ENCODE peak calls at places on chromosomes 1 and 21, in six cellular contexts. One of them, this sample, is unnamed. For H3K4me1, the result is how much of the 10 kb centered on the place peaks cover.

GRCh38 chr1:161721738-161722343 is 497 bp downstream of the FCRLB start:
- DNase-seq in left ventricle myocardium inferior: no peak
- DNase-seq in mesendoderm: no peak
- DNase-seq in uterus: no peak
- DNase-seq in IMR-90: peak
- DNase-seq in RWPE2: no peak
- DNase-seq in this sample: no peak

GRCh38 chr1:15771836-15772516 is 13.4 kb downstream of the FBLIM1 start:
- DNase-seq in mesendoderm: no peak
- DNase-seq in RWPE2: no peak
- DNase-seq in left ventricle myocardium inferior: no peak
- DNase-seq in uterus: no peak
- DNase-seq in IMR-90: peak
- DNase-seq in this sample: no peak

GRCh38 chr1:172663726-172664125 is 4.8 kb downstream of the FASLG start:
- DNase-seq in uterus: no peak
- DNase-seq in left ventricle myocardium inferior: no peak
- DNase-seq in mesendoderm: no peak
- DNase-seq in RWPE2: no peak
- DNase-seq in IMR-90: no peak
- DNase-seq in this sample: no peak

GRCh38 chr1:177278626-177279390 is 108.0 kb downstream of the BRINP2 start:
- DNase-seq in uterus: no peak
- DNase-seq in IMR-90: peak
- DNase-seq in left ventricle myocardium inferior: no peak
- DNase-seq in RWPE2: no peak
- DNase-seq in mesendoderm: peak
- DNase-seq in this sample: no peak

GRCh38 chr1:42765271-42765670 is 1.6 kb downstream of the P3H1 start:
- DNase-seq in IMR-90: no peak
- DNase-seq in left ventricle myocardium inferior: no peak
- DNase-seq in RWPE2: no peak
- DNase-seq in mesendoderm: no peak
- DNase-seq in uterus: no peak
- DNase-seq in this sample: no peak

GRCh38 chr1:174971466-174971865 is 28.3 kb upstream of the CACYBP start:
- DNase-seq in RWPE2: no peak
- DNase-seq in mesendoderm: peak
- DNase-seq in left ventricle myocardium inferior: no peak
- DNase-seq in uterus: no peak
- DNase-seq in IMR-90: no peak
- DNase-seq in this sample: no peak

GRCh38 chr1:97366986-97367385 is 553.8 kb downstream of the DPYD start:
- DNase-seq in left ventricle myocardium inferior: no peak
- DNase-seq in mesendoderm: no peak
- DNase-seq in IMR-90: no peak
- DNase-seq in uterus: no peak
- DNase-seq in RWPE2: no peak
- DNase-seq in this sample: no peak

GRCh38 chr1:167685844-167686243 is 35.9 kb upstream of the MPZL1 start:
- DNase-seq in RWPE2: no peak
- DNase-seq in IMR-90: no peak
- DNase-seq in left ventricle myocardium inferior: no peak
- DNase-seq in uterus: no peak
- DNase-seq in mesendoderm: no peak
- DNase-seq in this sample: no peak

GRCh38 chr21:35016517-35017188 is 32.4 kb downstream of the RUNX1 start:
- DNase-seq in IMR-90: no peak
- DNase-seq in uterus: no peak
- DNase-seq in RWPE2: no peak
- DNase-seq in left ventricle myocardium inferior: no peak
- DNase-seq in mesendoderm: no peak
- DNase-seq in this sample: no peak

GRCh38 chr1:45493116-45493697 is 2.2 kb upstream of the TESK2 start:
- DNase-seq in uterus: peak
- DNase-seq in mesendoderm: peak
- DNase-seq in left ventricle myocardium inferior: no peak
- DNase-seq in RWPE2: no peak
- DNase-seq in IMR-90: peak
- DNase-seq in this sample: peak

GRCh38 chr1:178407662-178408061 is 89.1 kb downstream of the CLEC20A start:
- DNase-seq in left ventricle myocardium inferior: no peak
- DNase-seq in mesendoderm: peak
- DNase-seq in IMR-90: no peak
- DNase-seq in RWPE2: no peak
- DNase-seq in uterus: no peak
- DNase-seq in this sample: no peak

GRCh38 chr1:21634481-21635137 is 34.5 kb downstream of the RAP1GAP start:
- DNase-seq in left ventricle myocardium inferior: no peak
- DNase-seq in IMR-90: no peak
- DNase-seq in uterus: no peak
- DNase-seq in mesendoderm: no peak
- DNase-seq in RWPE2: no peak
- DNase-seq in this sample: peak

GRCh38 chr1:112743174-112744018 is 28.3 kb upstream of the PPM1J start:
- DNase-seq in RWPE2: peak
- DNase-seq in left ventricle myocardium inferior: no peak
- DNase-seq in uterus: no peak
- DNase-seq in IMR-90: peak
- DNase-seq in mesendoderm: peak
- DNase-seq in this sample: no peak

GRCh38 chr1:154595621-154596020 is 12.4 kb downstream of the ADAR start:
- DNase-seq in IMR-90: peak
- DNase-seq in mesendoderm: no peak
- DNase-seq in RWPE2: no peak
- DNase-seq in left ventricle myocardium inferior: no peak
- DNase-seq in uterus: no peak
- DNase-seq in this sample: no peak

GRCh38 chr1:196897158-196897828 is 9.4 kb downstream of the CFHR4 start:
- DNase-seq in left ventricle myocardium inferior: no peak
- DNase-seq in mesendoderm: peak
- DNase-seq in uterus: no peak
- DNase-seq in RWPE2: no peak
- DNase-seq in IMR-90: no peak
- DNase-seq in this sample: no peak

GRCh38 chr1:21271550-21271949 is 18.7 kb downstream of the ECE1 start:
- DNase-seq in IMR-90: no peak
- DNase-seq in left ventricle myocardium inferior: no peak
- DNase-seq in mesendoderm: no peak
- DNase-seq in uterus: no peak
- DNase-seq in RWPE2: no peak
- DNase-seq in this sample: peak

GRCh38 chr1:229984310-229984991 is 82.6 kb upstream of the GALNT2 start:
- DNase-seq in uterus: no peak
- DNase-seq in IMR-90: no peak
- DNase-seq in mesendoderm: no peak
- DNase-seq in left ventricle myocardium inferior: no peak
- DNase-seq in RWPE2: no peak
- DNase-seq in this sample: no peak

GRCh38 chr1:65820983-65821382 is 28.3 kb downstream of the PDE4B start:
- DNase-seq in left ventricle myocardium inferior: no peak
- DNase-seq in uterus: no peak
- DNase-seq in RWPE2: no peak
- DNase-seq in IMR-90: peak
- DNase-seq in mesendoderm: peak
- DNase-seq in this sample: no peak

GRCh38 chr1:44531785-44532566 is 126.9 kb downstream of the RNF220 start:
- DNase-seq in IMR-90: peak
- DNase-seq in left ventricle myocardium inferior: no peak
- DNase-seq in RWPE2: no peak
- DNase-seq in uterus: no peak
- DNase-seq in mesendoderm: peak
- DNase-seq in this sample: peak

GRCh38 chr1:226608699-226609505 is 60.3 kb downstream of the STUM start:
- DNase-seq in mesendoderm: peak
- DNase-seq in uterus: peak
- DNase-seq in RWPE2: no peak
- DNase-seq in IMR-90: peak
- DNase-seq in left ventricle myocardium inferior: peak
- DNase-seq in this sample: peak

GRCh38 chr1:45230537-45230936 is 24.1 kb upstream of the ZSWIM5 start:
- DNase-seq in mesendoderm: peak
- DNase-seq in uterus: no peak
- DNase-seq in left ventricle myocardium inferior: no peak
- DNase-seq in IMR-90: no peak
- DNase-seq in RWPE2: no peak
- DNase-seq in this sample: peak

GRCh38 chr1:159883134-159883533 is 16.8 kb downstream of the CFAP45 start:
- DNase-seq in uterus: no peak
- DNase-seq in mesendoderm: no peak
- DNase-seq in IMR-90: no peak
- DNase-seq in RWPE2: no peak
- DNase-seq in left ventricle myocardium inferior: no peak
- DNase-seq in this sample: no peak

GRCh38 chr1:231518485-231519035 is 9.9 kb upstream of the TSNAX start:
- DNase-seq in mesendoderm: no peak
- DNase-seq in IMR-90: no peak
- DNase-seq in RWPE2: no peak
- DNase-seq in left ventricle myocardium inferior: no peak
- DNase-seq in uterus: no peak
- DNase-seq in this sample: no peak
- H3K27ac ChIP-seq in mesendoderm: no peak
- H3K27ac ChIP-seq in IMR-90: no peak
- H3K27ac ChIP-seq in RWPE2: no peak
- H3K27ac ChIP-seq in left ventricle myocardium inferior: no peak
- H3K27ac ChIP-seq in uterus: no peak
- H3K27ac ChIP-seq in this sample: no peak

GRCh38 chr1:61973100-61973837 is 221.4 kb upstream of the L1TD1 start:
- DNase-seq in uterus: no peak
- DNase-seq in IMR-90: no peak
- DNase-seq in left ventricle myocardium inferior: no peak
- DNase-seq in mesendoderm: no peak
- DNase-seq in RWPE2: no peak
- DNase-seq in this sample: no peak

GRCh38 chr1:61968869-61969268 is 225.8 kb upstream of the L1TD1 start:
- DNase-seq in left ventricle myocardium inferior: no peak
- DNase-seq in uterus: no peak
- DNase-seq in mesendoderm: no peak
- DNase-seq in IMR-90: no peak
- DNase-seq in RWPE2: no peak
- DNase-seq in this sample: no peak

GRCh38 chr1:61962631-61963030 is 220.4 kb downstream of the PATJ start:
- DNase-seq in uterus: no peak
- DNase-seq in IMR-90: no peak
- DNase-seq in mesendoderm: no peak
- DNase-seq in RWPE2: no peak
- DNase-seq in left ventricle myocardium inferior: no peak
- DNase-seq in this sample: no peak

DNA sequence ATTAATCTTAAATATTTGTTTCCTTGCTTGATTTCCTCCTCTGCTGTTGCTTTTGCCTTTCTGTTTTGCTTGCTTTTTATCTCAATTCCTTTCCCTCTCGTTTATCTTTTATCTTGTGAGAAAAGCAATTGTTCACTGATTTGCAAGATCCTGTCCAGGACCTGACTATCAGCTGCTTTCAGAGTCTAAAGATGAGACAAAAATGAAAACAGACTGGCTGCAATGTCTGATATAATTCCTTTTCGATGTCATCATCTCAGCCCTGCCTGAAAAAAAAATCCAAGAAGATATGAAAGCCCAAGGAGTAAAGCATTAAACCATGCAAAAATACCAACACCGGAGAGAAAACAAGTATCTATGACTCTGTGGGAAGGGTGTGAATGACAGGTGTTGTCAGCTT is 225.5 kb downstream of the PATJ start:
- DNase-seq in uterus: no peak
- DNase-seq in mesendoderm: peak
- DNase-seq in left ventricle myocardium inferior: no peak
- DNase-seq in RWPE2: no peak
- DNase-seq in IMR-90: peak
- DNase-seq in this sample: no peak
- H3K4me3 ChIP-seq in uterus: no peak
- H3K4me3 ChIP-seq in mesendoderm: no peak
- H3K4me3 ChIP-seq in left ventricle myocardium inferior: no peak
- H3K4me3 ChIP-seq in RWPE2: no peak
- H3K4me3 ChIP-seq in IMR-90: no peak
- H3K4me3 ChIP-seq in this sample: no peak

DNA sequence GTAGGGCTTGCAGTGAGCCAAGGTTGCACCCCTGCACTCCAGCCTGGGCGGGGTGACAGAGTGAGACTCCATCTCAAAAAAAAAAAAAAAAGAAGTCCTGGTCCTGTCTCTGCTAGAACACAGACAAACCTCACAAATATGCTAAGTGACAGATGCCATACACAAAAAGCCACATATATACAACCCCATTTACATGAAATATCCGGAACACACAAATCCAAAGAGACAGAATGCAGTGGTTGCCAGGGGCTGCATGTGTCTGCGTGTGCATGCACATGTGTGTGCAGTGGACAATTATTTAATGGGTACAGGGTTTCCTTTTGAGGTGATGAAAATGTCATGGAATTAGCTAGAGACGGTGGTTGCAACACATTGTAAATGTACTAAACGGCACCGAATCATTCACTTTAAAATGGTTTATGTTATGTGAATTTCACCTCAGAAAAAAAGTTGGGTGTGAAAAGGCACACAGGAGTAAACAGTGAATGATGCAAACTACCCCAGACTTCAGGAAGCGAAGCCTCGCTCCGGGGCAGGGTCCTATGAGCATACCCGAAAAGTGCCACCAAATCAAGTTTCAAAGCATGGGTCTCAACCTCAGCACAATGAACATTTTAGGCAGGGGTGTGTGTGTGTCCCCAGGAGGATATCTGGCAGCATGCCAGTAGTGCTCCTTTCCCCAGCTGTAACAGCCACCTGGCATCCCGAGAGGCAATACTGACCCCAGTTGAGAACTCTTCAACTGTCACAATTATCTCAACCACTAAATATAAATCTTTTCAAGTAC is 48.3 kb downstream of the GNB1 start:
- DNase-seq in RWPE2: no peak
- DNase-seq in mesendoderm: no peak
- DNase-seq in left ventricle myocardium inferior: no peak
- DNase-seq in IMR-90: no peak
- DNase-seq in uterus: no peak
- DNase-seq in this sample: no peak
- H3K4me1 ChIP-seq in RWPE2: under half
- H3K4me1 ChIP-seq in mesendoderm: under half
- H3K4me1 ChIP-seq in left ventricle myocardium inferior: half or more
- H3K4me1 ChIP-seq in IMR-90: under half
- H3K4me1 ChIP-seq in uterus: under half
- H3K4me1 ChIP-seq in this sample: under half

GRCh38 chr1:156670359-156670758 is 6.8 kb downstream of the NES start:
- DNase-seq in mesendoderm: no peak
- DNase-seq in left ventricle myocardium inferior: no peak
- DNase-seq in uterus: no peak
- DNase-seq in IMR-90: no peak
- DNase-seq in RWPE2: no peak
- DNase-seq in this sample: no peak

GRCh38 chr1:156667968-156668709 is 9.1 kb downstream of the NES start:
- DNase-seq in left ventricle myocardium inferior: no peak
- DNase-seq in RWPE2: no peak
- DNase-seq in uterus: no peak
- DNase-seq in IMR-90: no peak
- DNase-seq in mesendoderm: peak
- DNase-seq in this sample: no peak

GRCh38 chr1:156668801-156669637 is 8.2 kb downstream of the NES start:
- DNase-seq in IMR-90: no peak
- DNase-seq in uterus: no peak
- DNase-seq in left ventricle myocardium inferior: no peak
- DNase-seq in mesendoderm: peak
- DNase-seq in RWPE2: no peak
- DNase-seq in this sample: no peak

GRCh38 chr1:156670791-156671190 is 6.4 kb downstream of the NES start:
- DNase-seq in uterus: no peak
- DNase-seq in mesendoderm: no peak
- DNase-seq in IMR-90: no peak
- DNase-seq in RWPE2: no peak
- DNase-seq in left ventricle myocardium inferior: no peak
- DNase-seq in this sample: no peak

GRCh38 chr1:156669794-156670193 is 7.4 kb downstream of the NES start:
- DNase-seq in left ventricle myocardium inferior: no peak
- DNase-seq in uterus: no peak
- DNase-seq in mesendoderm: no peak
- DNase-seq in IMR-90: no peak
- DNase-seq in RWPE2: no peak
- DNase-seq in this sample: no peak
- H3K27ac ChIP-seq in left ventricle myocardium inferior: peak
- H3K27ac ChIP-seq in uterus: peak
- H3K27ac ChIP-seq in mesendoderm: peak
- H3K27ac ChIP-seq in IMR-90: no peak
- H3K27ac ChIP-seq in RWPE2: no peak
- H3K27ac ChIP-seq in this sample: no peak

This sample was measured in small intestine.